ENCODE peak calls at places on chromosomes 1 and 21, in five cellular contexts. F is GM23338, O is psoas muscle, U is cardiac muscle cell, Z is SK-N-SH. I is an unnamed sample.
A peak's percentile ranks its signal among the peaks of the same experiment; 100 is the strongest.

GRCh38 chr1:25743164-25744139 is 56.5 kb upstream of the SELENON start:
- DNase-seq in U (no peak), F (no peak), Z (no peak), O (peak; percentile 92), I (peak; percentile 84)

GRCh38 chr1:40610156-40610555 is 55.3 kb downstream of the RIMS3 start:
- DNase-seq in U (no peak), Z (no peak), F (no peak), O (no peak), I (no peak)

GRCh38 chr21:38925923-38926322 is 120.2 kb downstream of the ETS2 start:
- DNase-seq in F (no peak), Z (no peak), U (peak; percentile 44), O (peak; percentile 73), I (peak; percentile 76)

GRCh38 chr1:205263580-205264190 is 35.9 kb downstream of the TMCC2 start:
- DNase-seq in F (no peak), O (no peak), U (no peak), Z (no peak), I (no peak)

GRCh38 chr21:35138665-35139381 is 89.7 kb upstream of the RUNX1 start:
- DNase-seq in F (peak; percentile 8), Z (no peak), U (no peak), O (no peak), I (no peak)

GRCh38 chr1:117959364-117959763 is 29.8 kb downstream of the WDR3 start:
- DNase-seq in Z (no peak), F (no peak), O (no peak), U (no peak), I (no peak)

GRCh38 chr1:209576392-209576791 is 7.1 kb upstream of the CAMK1G start:
- DNase-seq in O (no peak), F (peak; percentile 71), U (peak; percentile 40), Z (no peak), I (no peak)

GRCh38 chr1:52551476-52552235 is 1.2 kb downstream of the TUT4 start:
- DNase-seq in O (no peak), Z (no peak), U (peak; percentile 16), F (peak; percentile 39), I (no peak)

GRCh38 chr1:27525296-27526271 is 35.6 kb upstream of the WASF2 start:
- DNase-seq in O (peak; percentile 72), Z (no peak), U (peak; percentile 96), F (peak; percentile 90), I (peak; percentile 83)

GRCh38 chr21:25080161-25080560 is 527.1 kb downstream of the MRPL39 start:
- DNase-seq in O (no peak), F (no peak), U (no peak), Z (no peak), I (no peak)

GRCh38 chr1:212816567-212817278 is 25.0 kb downstream of the TATDN3 start:
- DNase-seq in F (no peak), Z (peak; percentile 10), U (no peak), O (no peak), I (no peak)

GRCh38 chr21:23478381-23478780 is 2128.9 kb downstream of the MRPL39 start:
- DNase-seq in O (no peak), Z (no peak), F (peak; percentile 2), U (no peak), I (no peak)

GRCh38 chr1:167249702-167250101 is 29.0 kb downstream of the POU2F1 start:
- DNase-seq in U (no peak), F (no peak), O (no peak), Z (no peak), I (no peak)

GRCh38 chr1:179091691-179092165 is 9.9 kb downstream of the TOR3A start:
- DNase-seq in U (no peak), O (peak; percentile 84), Z (no peak), F (no peak), I (peak; percentile 47)

GRCh38 chr1:179090522-179090921 is 8.7 kb downstream of the TOR3A start:
- DNase-seq in F (no peak), U (no peak), O (no peak), Z (no peak), I (no peak)

GRCh38 chr1:179090923-179091322 is 9.1 kb downstream of the TOR3A start:
- DNase-seq in U (no peak), O (no peak), Z (no peak), F (no peak), I (no peak)

GRCh38 chr1:179089827-179090482 is 8.1 kb downstream of the TOR3A start:
- DNase-seq in F (no peak), U (no peak), Z (no peak), O (no peak), I (no peak)

DNA sequence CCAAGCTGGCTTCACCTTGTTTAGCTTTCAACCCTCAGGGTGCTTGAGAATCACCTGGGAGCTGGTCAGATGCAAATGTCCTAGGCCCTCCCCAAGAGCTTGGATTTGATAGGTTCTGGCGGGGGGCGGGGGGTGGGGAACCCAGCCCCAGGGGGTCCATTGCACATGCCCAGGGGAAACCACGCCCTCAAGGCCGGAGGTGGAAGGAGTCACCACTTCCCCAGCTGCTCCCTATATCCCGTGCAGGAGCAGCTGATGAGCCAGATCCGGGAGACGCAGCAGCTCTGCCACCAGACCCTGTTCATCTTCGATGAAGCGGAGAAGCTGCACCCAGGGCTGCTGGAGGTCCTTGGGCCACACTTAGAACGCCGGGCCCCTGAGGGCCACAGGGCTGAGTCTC is 5.8 kb downstream of the TOR3A start:
- DNase-seq in U (no peak), O (no peak), Z (no peak), F (peak; percentile 90), I (no peak)
- H3K4me3 ChIP-seq in U (no peak overlapping the region), O (no peak overlapping the region), Z (no peak overlapping the region), F (peak overlapping the region; percentile 50), I (no peak overlapping the region)

GRCh38 chr1:110208916-110209650 is 1.0 kb upstream of the KCNC4 start:
- DNase-seq in O (no peak), F (peak; percentile 23), U (no peak), Z (no peak), I (no peak)
- H3K4me3 ChIP-seq in O (peak overlapping the region; percentile 72), F (peak overlapping the region; percentile 82), U (peak overlapping the region; percentile 65), Z (no peak overlapping the region), I (no peak overlapping the region)

DNA sequence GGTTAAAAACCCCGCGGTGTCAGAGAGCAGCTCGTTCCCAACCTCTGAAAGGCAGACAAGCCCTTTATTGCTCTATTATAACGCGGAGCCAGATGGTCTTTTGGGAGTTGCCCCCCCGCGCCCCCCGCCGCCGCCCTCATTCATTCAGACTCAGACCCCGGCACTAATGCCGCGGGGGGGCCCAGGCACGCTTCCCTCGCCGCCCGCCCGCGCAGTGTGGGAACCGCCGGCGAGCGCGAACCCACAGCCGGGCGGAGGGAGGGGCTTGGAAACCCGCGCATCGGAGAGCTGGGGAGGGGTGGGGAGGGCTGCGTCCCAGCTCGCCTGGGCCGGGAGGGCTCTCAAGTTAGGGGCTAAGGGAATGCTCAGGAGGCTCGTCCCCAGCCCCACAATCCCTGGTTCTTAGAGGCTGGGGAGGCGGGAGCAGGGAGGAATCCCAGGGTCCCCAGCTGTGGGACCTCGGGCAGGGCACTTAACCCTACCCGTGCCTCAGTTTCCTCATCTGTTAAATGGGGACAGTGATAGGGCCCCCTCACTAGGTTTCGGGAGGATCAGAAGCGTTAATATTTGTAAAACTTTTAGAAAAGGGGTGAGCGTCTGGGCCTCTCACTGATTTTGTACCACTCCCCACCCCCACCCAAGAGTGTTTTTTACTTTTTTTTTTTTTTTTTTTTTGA is 10.9 kb upstream of the HES5 start:
- DNase-seq in U (peak; percentile 27), F (peak; percentile 60), O (no peak), Z (peak; percentile 60), I (no peak)
- H3K4me3 ChIP-seq in U (no peak overlapping the region), F (peak overlapping the region; percentile 57), O (no peak overlapping the region), Z (no peak overlapping the region), I (no peak overlapping the region)

GRCh38 chr1:208242186-208242585 is 2.0 kb downstream of the PLXNA2 start:
- DNase-seq in U (no peak), O (no peak), F (no peak), Z (no peak), I (no peak)

GRCh38 chr1:208239518-208240381 is 4.4 kb downstream of the PLXNA2 start:
- DNase-seq in F (no peak), Z (peak; percentile 50), O (no peak), U (no peak), I (no peak)

GRCh38 chr1:208240698-208241355 is 3.4 kb downstream of the PLXNA2 start:
- DNase-seq in F (no peak), U (no peak), Z (no peak), O (no peak), I (no peak)

GRCh38 chr1:208242829-208243521 is 1.2 kb downstream of the PLXNA2 start:
- DNase-seq in O (peak; percentile 43), F (peak; percentile 66), Z (peak; percentile 75), U (peak; percentile 57), I (no peak)

GRCh38 chr1:208241541-208241940 is 2.6 kb downstream of the PLXNA2 start:
- DNase-seq in O (no peak), U (no peak), F (no peak), Z (no peak), I (no peak)
- H3K4me3 ChIP-seq in O (peak overlapping the region; percentile 84), U (peak overlapping the region; percentile 83), F (no peak overlapping the region), Z (peak overlapping the region; percentile 93), I (peak overlapping the region; percentile 90)

GRCh38 chr1:93692983-93693591 is 11.4 kb upstream of the BCAR3 start:
- DNase-seq in U (no peak), Z (no peak), O (no peak), F (no peak), I (no peak)
- H3K4me3 ChIP-seq in U (no peak overlapping the region), Z (no peak overlapping the region), O (no peak overlapping the region), F (no peak overlapping the region), I (no peak overlapping the region)

DNA sequence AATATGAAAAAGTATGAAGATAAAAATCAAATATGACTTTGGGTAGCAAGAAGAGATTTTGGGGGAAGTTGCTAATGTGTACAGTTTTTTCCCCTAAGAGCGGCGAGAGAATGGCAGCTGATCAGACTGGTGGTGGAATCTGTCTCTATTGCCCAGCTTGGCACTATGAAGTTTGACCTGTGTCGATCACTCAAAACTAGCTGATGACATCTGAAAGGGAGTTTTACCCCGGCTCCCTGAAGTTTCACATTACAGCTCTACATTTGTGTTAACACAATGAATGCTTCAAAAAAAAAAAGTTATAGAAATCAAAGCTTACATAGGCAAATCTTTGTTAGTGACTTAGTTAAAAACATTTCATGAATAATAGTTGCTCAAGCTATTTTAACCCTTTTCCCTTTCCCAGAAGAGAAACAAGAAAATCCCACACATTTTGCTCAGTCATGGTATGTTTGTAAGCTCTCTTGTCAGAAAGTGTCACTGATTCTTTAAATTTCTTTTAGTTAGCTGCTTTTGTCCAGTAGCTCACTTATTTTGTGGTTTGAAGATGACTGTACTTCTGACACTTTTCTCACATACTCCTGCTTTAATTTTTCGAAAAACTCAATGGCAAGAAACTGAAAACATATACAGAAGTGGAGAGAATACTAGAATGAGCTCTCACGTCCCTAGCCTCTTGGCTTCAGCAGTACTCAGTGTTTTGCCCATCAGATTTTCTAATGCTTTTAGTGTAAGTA is 41.3 kb downstream of the DYRK1A start:
- DNase-seq in F (no peak), Z (no peak), U (no peak), O (no peak), I (no peak)
- H3K4me3 ChIP-seq in F (no peak overlapping the region), Z (no peak overlapping the region), U (no peak overlapping the region), O (peak overlapping the region; percentile 41), I (no peak overlapping the region)

GRCh38 chr1:109623601-109624161 is 4.0 kb downstream of the AMPD2 start:
- DNase-seq in O (no peak), Z (peak; percentile 73), F (no peak), U (no peak), I (no peak)

GRCh38 chr1:109625176-109625575 is 5.5 kb downstream of the AMPD2 start:
- DNase-seq in F (no peak), O (no peak), Z (peak; percentile 21), U (no peak), I (no peak)

GRCh38 chr1:109622895-109623294 is 3.3 kb downstream of the AMPD2 start:
- DNase-seq in F (no peak), Z (no peak), U (no peak), O (no peak), I (no peak)

GRCh38 chr1:109625601-109626560 is 6.2 kb downstream of the AMPD2 start:
- DNase-seq in F (no peak), U (no peak), Z (peak; percentile 17), O (no peak), I (no peak)

GRCh38 chr1:109624215-109625010 is 4.8 kb downstream of the AMPD2 start:
- DNase-seq in O (no peak), Z (peak; percentile 39), U (no peak), F (no peak), I (no peak)
- H3K4me3 ChIP-seq in O (peak overlapping the region; percentile 18), Z (no peak overlapping the region), U (no peak overlapping the region), F (no peak overlapping the region), I (no peak overlapping the region)

I was measured in left lung.